ENCODE peak calls at places on chromosomes 5 and 9, in eight cellular contexts. One of them, this sample, is unnamed.

GRCh38 chr5:4387295-4387694 is 752.8 kb upstream of the ADAMTS16 start:
- DNase-seq in astrocyte: peak
- DNase-seq in hepatocyte: no peak
- DNase-seq in neural progenitor cell: no peak
- DNase-seq in HCT116: no peak
- DNase-seq in endothelial cell of umbilical vein: no peak
- DNase-seq in fibroblast of lung: no peak
- DNase-seq in PC-3: no peak
- DNase-seq in this sample: no peak

GRCh38 chr5:79875230-79875629 is 115.8 kb downstream of the MTX3 start:
- DNase-seq in astrocyte: peak
- DNase-seq in hepatocyte: no peak
- DNase-seq in neural progenitor cell: no peak
- DNase-seq in HCT116: no peak
- DNase-seq in endothelial cell of umbilical vein: no peak
- DNase-seq in fibroblast of lung: no peak
- DNase-seq in PC-3: no peak
- DNase-seq in this sample: no peak

GRCh38 chr9:84170521-84171141 is 169.9 kb downstream of the SLC28A3 start:
- DNase-seq in astrocyte: peak
- DNase-seq in hepatocyte: peak
- DNase-seq in neural progenitor cell: peak
- DNase-seq in HCT116: peak
- DNase-seq in endothelial cell of umbilical vein: peak
- DNase-seq in fibroblast of lung: peak
- DNase-seq in PC-3: peak
- DNase-seq in this sample: peak

GRCh38 chr5:21236896-21237830 is 1249.2 kb upstream of the CDH18 start:
- DNase-seq in astrocyte: peak
- DNase-seq in hepatocyte: no peak
- DNase-seq in neural progenitor cell: no peak
- DNase-seq in HCT116: no peak
- DNase-seq in endothelial cell of umbilical vein: peak
- DNase-seq in fibroblast of lung: peak
- DNase-seq in PC-3: peak
- DNase-seq in this sample: no peak

GRCh38 chr9:7246917-7247538 is 489.3 kb downstream of the KDM4C start:
- DNase-seq in astrocyte: peak
- DNase-seq in hepatocyte: no peak
- DNase-seq in neural progenitor cell: no peak
- DNase-seq in HCT116: no peak
- DNase-seq in endothelial cell of umbilical vein: no peak
- DNase-seq in fibroblast of lung: peak
- DNase-seq in PC-3: no peak
- DNase-seq in this sample: no peak

GRCh38 chr5:14471557-14471956 is 110.0 kb upstream of the OTULINL start:
- DNase-seq in astrocyte: no peak
- DNase-seq in hepatocyte: no peak
- DNase-seq in neural progenitor cell: no peak
- DNase-seq in HCT116: no peak
- DNase-seq in endothelial cell of umbilical vein: no peak
- DNase-seq in fibroblast of lung: peak
- DNase-seq in PC-3: no peak
- DNase-seq in this sample: no peak

GRCh38 chr9:69130456-69131441 is 43.3 kb upstream of the TJP2 start:
- DNase-seq in astrocyte: peak
- DNase-seq in hepatocyte: no peak
- DNase-seq in neural progenitor cell: no peak
- DNase-seq in HCT116: no peak
- DNase-seq in endothelial cell of umbilical vein: peak
- DNase-seq in fibroblast of lung: peak
- DNase-seq in PC-3: peak
- DNase-seq in this sample: no peak

GRCh38 chr5:87770601-87771121 is 357.9 kb upstream of the CCNH start:
- DNase-seq in astrocyte: no peak
- DNase-seq in hepatocyte: no peak
- DNase-seq in neural progenitor cell: peak
- DNase-seq in HCT116: no peak
- DNase-seq in endothelial cell of umbilical vein: no peak
- DNase-seq in fibroblast of lung: no peak
- DNase-seq in PC-3: no peak
- DNase-seq in this sample: no peak

GRCh38 chr9:14788846-14789245 is 66.3 kb upstream of the CER1 start:
- DNase-seq in astrocyte: no peak
- DNase-seq in hepatocyte: no peak
- DNase-seq in neural progenitor cell: no peak
- DNase-seq in HCT116: no peak
- DNase-seq in endothelial cell of umbilical vein: no peak
- DNase-seq in fibroblast of lung: no peak
- DNase-seq in PC-3: no peak
- DNase-seq in this sample: no peak

GRCh38 chr5:37926732-37927131 is 86.9 kb upstream of the GDNF start:
- DNase-seq in astrocyte: no peak
- DNase-seq in hepatocyte: no peak
- DNase-seq in neural progenitor cell: no peak
- DNase-seq in HCT116: no peak
- DNase-seq in endothelial cell of umbilical vein: no peak
- DNase-seq in fibroblast of lung: peak
- DNase-seq in PC-3: peak
- DNase-seq in this sample: no peak

GRCh38 chr9:87540444-87541105 is 42.9 kb downstream of the DAPK1 start:
- DNase-seq in astrocyte: peak
- DNase-seq in hepatocyte: no peak
- DNase-seq in neural progenitor cell: no peak
- DNase-seq in HCT116: no peak
- DNase-seq in endothelial cell of umbilical vein: no peak
- DNase-seq in fibroblast of lung: no peak
- DNase-seq in PC-3: no peak
- DNase-seq in this sample: no peak

GRCh38 chr5:87069311-87069710 is 198.4 kb upstream of the RASA1 start:
- DNase-seq in astrocyte: no peak
- DNase-seq in hepatocyte: no peak
- DNase-seq in neural progenitor cell: no peak
- DNase-seq in HCT116: no peak
- DNase-seq in endothelial cell of umbilical vein: no peak
- DNase-seq in fibroblast of lung: no peak
- DNase-seq in PC-3: no peak
- DNase-seq in this sample: no peak

GRCh38 chr9:125189361-125190289 is at the start of gene PPP6C:
- DNase-seq in astrocyte: peak
- DNase-seq in hepatocyte: peak
- DNase-seq in neural progenitor cell: peak
- DNase-seq in HCT116: peak
- DNase-seq in endothelial cell of umbilical vein: peak
- DNase-seq in fibroblast of lung: peak
- DNase-seq in PC-3: peak
- DNase-seq in this sample: peak

DNA sequence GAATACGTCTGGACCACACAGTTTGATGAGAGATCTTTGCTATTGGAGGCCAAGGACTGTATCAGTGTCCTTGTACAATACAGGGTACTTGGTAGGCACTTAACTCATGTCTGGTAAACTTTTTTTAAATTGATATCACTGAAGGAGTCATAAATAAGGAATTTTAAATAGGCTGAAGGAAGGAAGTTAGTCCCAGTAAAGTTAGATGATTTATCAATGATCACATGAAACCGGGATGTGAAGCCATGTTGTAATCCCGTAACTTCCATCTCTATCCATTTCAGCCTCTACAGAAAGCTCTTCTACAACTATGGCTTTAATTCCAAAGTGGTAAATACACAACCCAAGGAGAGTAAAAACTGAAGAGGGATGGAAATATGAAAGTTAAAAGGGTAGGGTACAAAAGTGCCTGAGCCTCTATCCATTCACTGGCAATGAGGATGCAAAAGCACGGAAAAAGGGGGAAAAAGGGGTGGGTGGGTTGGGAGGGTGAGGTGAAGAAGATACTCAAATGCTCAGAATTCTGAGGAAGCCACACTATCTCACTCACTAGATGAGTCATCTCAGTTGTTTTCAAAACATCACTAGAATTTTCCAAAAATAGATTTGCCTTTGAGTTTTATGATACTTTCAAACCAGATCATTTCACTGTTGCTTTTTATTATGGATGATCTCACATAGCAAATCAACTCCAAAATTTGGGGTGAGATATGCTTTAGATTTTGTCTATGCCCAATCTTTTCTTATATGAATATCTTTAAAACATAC is 1053.5 kb downstream of the NR2F1-AS1 start:
- DNase-seq in astrocyte: peak
- DNase-seq in hepatocyte: no peak
- DNase-seq in neural progenitor cell: no peak
- DNase-seq in HCT116: no peak
- DNase-seq in endothelial cell of umbilical vein: no peak
- DNase-seq in fibroblast of lung: peak
- DNase-seq in PC-3: peak
- DNase-seq in this sample: no peak
- TF ChIP-seq CTCF in astrocyte: no peak
- TF ChIP-seq CTCF in hepatocyte: no peak
- TF ChIP-seq CTCF in neural progenitor cell: no peak
- TF ChIP-seq CTCF in HCT116: no peak
- TF ChIP-seq CTCF in endothelial cell of umbilical vein: no peak
- TF ChIP-seq CTCF in fibroblast of lung: no peak
- TF ChIP-seq CTCF in PC-3: no peak
- TF ChIP-seq CTCF in this sample: no peak

GRCh38 chr9:109934499-109935214 is 154.7 kb downstream of the PALM2AKAP2 start:
- DNase-seq in astrocyte: peak
- DNase-seq in hepatocyte: no peak
- DNase-seq in neural progenitor cell: no peak
- DNase-seq in HCT116: no peak
- DNase-seq in endothelial cell of umbilical vein: no peak
- DNase-seq in fibroblast of lung: peak
- DNase-seq in PC-3: no peak
- DNase-seq in this sample: no peak
- H3K4me2 ChIP-seq in astrocyte: peak
- H3K4me2 ChIP-seq in hepatocyte: no peak
- H3K4me2 ChIP-seq in neural progenitor cell: no peak
- H3K4me2 ChIP-seq in HCT116: no peak
- H3K4me2 ChIP-seq in endothelial cell of umbilical vein: no peak
- H3K4me2 ChIP-seq in fibroblast of lung: no peak
- H3K4me2 ChIP-seq in PC-3: no peak
- H3K4me2 ChIP-seq in this sample: no peak

DNA sequence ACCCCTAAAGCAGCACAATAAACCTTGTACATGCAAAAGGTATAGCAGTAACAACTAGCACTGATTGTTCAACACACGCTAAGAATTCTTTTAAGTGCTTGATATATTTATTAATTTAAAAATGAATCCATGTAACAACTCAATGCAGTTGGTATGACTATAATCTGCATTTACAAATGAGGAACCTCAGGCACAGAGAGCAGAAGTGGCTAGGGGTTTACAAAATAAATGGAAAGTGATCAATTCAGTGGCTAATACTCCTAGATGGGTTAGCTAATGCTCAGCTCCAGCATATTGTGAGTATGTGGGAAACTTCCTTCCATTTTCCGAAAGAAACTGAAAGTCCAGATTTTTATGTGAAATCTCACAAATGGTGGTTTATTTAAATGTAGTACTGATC is 128.1 kb downstream of the RFX3 start:
- DNase-seq in astrocyte: no peak
- DNase-seq in hepatocyte: no peak
- DNase-seq in neural progenitor cell: no peak
- DNase-seq in HCT116: no peak
- DNase-seq in endothelial cell of umbilical vein: no peak
- DNase-seq in fibroblast of lung: no peak
- DNase-seq in PC-3: no peak
- DNase-seq in this sample: no peak
- TF ChIP-seq EZH2 in astrocyte: no peak
- TF ChIP-seq EZH2 in hepatocyte: no peak
- TF ChIP-seq EZH2 in neural progenitor cell: no peak
- TF ChIP-seq EZH2 in HCT116: no peak
- TF ChIP-seq EZH2 in endothelial cell of umbilical vein: no peak
- TF ChIP-seq EZH2 in fibroblast of lung: no peak
- TF ChIP-seq EZH2 in PC-3: no peak
- TF ChIP-seq EZH2 in this sample: no peak

GRCh38 chr5:148912714-148913398 is 86.4 kb downstream of the ADRB2 start:
- DNase-seq in astrocyte: peak
- DNase-seq in hepatocyte: peak
- DNase-seq in neural progenitor cell: peak
- DNase-seq in HCT116: peak
- DNase-seq in endothelial cell of umbilical vein: peak
- DNase-seq in fibroblast of lung: peak
- DNase-seq in PC-3: peak
- DNase-seq in this sample: peak
- TF ChIP-seq CTCF in astrocyte: peak
- TF ChIP-seq CTCF in hepatocyte: peak
- TF ChIP-seq CTCF in neural progenitor cell: peak
- TF ChIP-seq CTCF in HCT116: peak
- TF ChIP-seq CTCF in endothelial cell of umbilical vein: peak
- TF ChIP-seq CTCF in fibroblast of lung: no peak
- TF ChIP-seq CTCF in PC-3: peak
- TF ChIP-seq CTCF in this sample: peak

GRCh38 chr9:91163441-91163772 is 198.3 kb downstream of the AUH start:
- DNase-seq in astrocyte: no peak
- DNase-seq in hepatocyte: no peak
- DNase-seq in neural progenitor cell: no peak
- DNase-seq in HCT116: no peak
- DNase-seq in endothelial cell of umbilical vein: no peak
- DNase-seq in fibroblast of lung: peak
- DNase-seq in PC-3: no peak
- DNase-seq in this sample: no peak
- H3K4me2 ChIP-seq in astrocyte: no peak
- H3K4me2 ChIP-seq in hepatocyte: no peak
- H3K4me2 ChIP-seq in neural progenitor cell: no peak
- H3K4me2 ChIP-seq in HCT116: no peak
- H3K4me2 ChIP-seq in endothelial cell of umbilical vein: no peak
- H3K4me2 ChIP-seq in fibroblast of lung: no peak
- H3K4me2 ChIP-seq in PC-3: no peak
- H3K4me2 ChIP-seq in this sample: no peak

DNA sequence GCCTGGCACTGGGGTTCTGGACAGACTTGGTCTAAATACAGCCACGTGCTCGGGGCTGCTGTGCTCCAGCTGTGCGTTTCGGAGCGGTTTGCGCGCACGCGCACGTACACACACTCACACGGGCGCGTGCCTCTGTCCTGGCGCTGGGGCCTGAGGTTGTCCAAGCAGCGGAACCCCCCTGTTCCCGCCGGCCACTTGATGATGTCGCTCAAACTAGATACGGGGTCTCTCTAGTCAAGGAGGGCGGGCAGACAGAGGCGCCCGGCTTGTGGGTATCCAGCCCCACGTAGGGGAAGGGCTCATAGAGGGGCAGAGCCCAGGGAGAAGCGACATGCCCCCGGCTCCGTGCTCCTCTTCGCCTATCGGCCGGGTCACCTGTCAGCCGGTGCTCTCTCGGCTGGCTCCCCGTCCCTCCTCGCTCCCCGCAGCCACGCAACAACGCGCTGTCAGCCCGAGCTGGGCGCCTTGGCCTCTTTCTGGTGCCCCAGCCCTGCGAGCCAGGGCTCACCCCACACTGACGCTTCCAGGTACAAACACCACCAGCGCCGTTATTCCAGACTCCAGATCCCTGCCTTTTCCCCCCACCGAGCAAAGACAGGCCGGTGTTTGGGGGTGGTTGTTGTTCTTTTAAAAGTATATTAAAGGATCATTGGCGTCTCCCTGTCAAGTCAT is 8.8 kb downstream of the NR2F1-AS1 start:
- DNase-seq in astrocyte: no peak
- DNase-seq in hepatocyte: no peak
- DNase-seq in neural progenitor cell: peak
- DNase-seq in HCT116: no peak
- DNase-seq in endothelial cell of umbilical vein: no peak
- DNase-seq in fibroblast of lung: no peak
- DNase-seq in PC-3: no peak
- DNase-seq in this sample: no peak
- TF ChIP-seq EZH2 in astrocyte: no peak
- TF ChIP-seq EZH2 in hepatocyte: no peak
- TF ChIP-seq EZH2 in neural progenitor cell: no peak
- TF ChIP-seq EZH2 in HCT116: no peak
- TF ChIP-seq EZH2 in endothelial cell of umbilical vein: no peak
- TF ChIP-seq EZH2 in fibroblast of lung: no peak
- TF ChIP-seq EZH2 in PC-3: no peak
- TF ChIP-seq EZH2 in this sample: no peak

GRCh38 chr9:99336005-99336404 is 113.9 kb downstream of the SEC61B start:
- DNase-seq in astrocyte: no peak
- DNase-seq in hepatocyte: no peak
- DNase-seq in neural progenitor cell: no peak
- DNase-seq in HCT116: no peak
- DNase-seq in endothelial cell of umbilical vein: no peak
- DNase-seq in fibroblast of lung: no peak
- DNase-seq in PC-3: no peak
- DNase-seq in this sample: no peak
- TF ChIP-seq CTCF in astrocyte: no peak
- TF ChIP-seq CTCF in hepatocyte: no peak
- TF ChIP-seq CTCF in neural progenitor cell: no peak
- TF ChIP-seq CTCF in HCT116: no peak
- TF ChIP-seq CTCF in endothelial cell of umbilical vein: no peak
- TF ChIP-seq CTCF in fibroblast of lung: no peak
- TF ChIP-seq CTCF in PC-3: no peak
- TF ChIP-seq CTCF in this sample: no peak